ENCODE peak calls at places on chromosomes 11 and 22, in eight cellular contexts. J is CD8-positive, alpha-beta memory T cell; R is tibial nerve; Z is lower lobe of right lung; B is astrocyte; D is heart left ventricle; N is body of pancreas; O is MM.1S. Q is an unnamed sample.

GRCh38 chr11:119982517-119983239 is 155.2 kb downstream of the TRIM29 start:
- DNase-seq in J (no peak), R (no peak), Z (no peak), N (no peak), O (no peak), D (no peak), B (no peak), Q (no peak)

GRCh38 chr11:12086271-12087074 is 23.9 kb upstream of the MICAL2 start:
- DNase-seq in Z (no peak), R (no peak), O (no peak), J (no peak), B (peak), D (peak), N (peak), Q (no peak)

GRCh38 chr11:44823006-44823405 is 96.2 kb downstream of the TSPAN18 start:
- DNase-seq in D (no peak), R (no peak), J (no peak), O (no peak), Z (no peak), B (no peak), N (no peak), Q (no peak)

GRCh38 chr22:37259540-37260029 is 15.5 kb upstream of the RAC2 start:
- DNase-seq in R (no peak), Z (peak), J (no peak), B (peak), N (no peak), D (no peak), O (no peak), Q (no peak)

GRCh38 chr22:40332319-40332781 is 13.9 kb upstream of the ADSL start:
- DNase-seq in J (peak), N (no peak), Z (no peak), B (peak), D (no peak), R (no peak), O (no peak), Q (no peak)

GRCh38 chr22:28424427-28425080 is 255.1 kb downstream of the TTC28 start:
- DNase-seq in Z (no peak), N (no peak), D (no peak), J (no peak), O (no peak), R (no peak), B (peak), Q (no peak)

GRCh38 chr22:21666786-21667185 is 974 bp downstream of the PPIL2 start:
- DNase-seq in Z (no peak), J (no peak), B (no peak), O (no peak), R (no peak), N (no peak), D (no peak), Q (no peak)

GRCh38 chr11:30244255-30244654 is 13.4 kb downstream of the FSHB start:
- DNase-seq in O (no peak), N (no peak), J (no peak), B (peak), Z (no peak), R (no peak), D (no peak), Q (no peak)

GRCh38 chr11:69889400-69890372 is 70.5 kb upstream of the FGF3 start:
- DNase-seq in Z (no peak), D (no peak), B (no peak), O (no peak), R (no peak), N (no peak), J (no peak), Q (no peak)

GRCh38 chr11:32090774-32091370 is at the start of gene RCN1:
- DNase-seq in B (peak), D (peak), R (peak), O (peak), J (peak), N (peak), Z (peak), Q (no peak)

GRCh38 chr11:132586801-132587200 is 945.5 kb downstream of the OPCML start:
- DNase-seq in O (no peak), Z (no peak), B (peak), D (no peak), J (no peak), N (no peak), R (no peak), Q (no peak)

GRCh38 chr22:25120093-25120561 is 79.5 kb upstream of the CRYBB3 start:
- DNase-seq in R (no peak), D (peak), N (peak), J (no peak), Z (peak), B (no peak), O (no peak), Q (peak)

GRCh38 chr11:115672999-115673411 is 168.8 kb upstream of the CADM1 start:
- DNase-seq in J (no peak), Z (no peak), O (no peak), R (no peak), D (peak), N (peak), B (peak), Q (no peak)

GRCh38 chr11:126695293-126695692 is 305.3 kb downstream of the KIRREL3 start:
- DNase-seq in Z (no peak), B (no peak), N (no peak), R (no peak), J (no peak), O (no peak), D (no peak), Q (no peak)

GRCh38 chr11:107721207-107721606 is 9.4 kb upstream of the SLN start:
- DNase-seq in B (no peak), J (no peak), Z (no peak), O (no peak), D (no peak), R (no peak), N (no peak), Q (no peak)

GRCh38 chr11:86370922-86371614 is 3.6 kb upstream of the CCDC81 start:
- DNase-seq in J (no peak), B (peak), Z (no peak), N (peak), O (no peak), D (no peak), R (no peak), Q (no peak)

GRCh38 chr22:37483050-37483449 is 3.1 kb downstream of the MFNG start:
- DNase-seq in O (no peak), Z (no peak), D (no peak), N (no peak), R (no peak), B (no peak), J (no peak), Q (no peak)

GRCh38 chr11:76636826-76637460 is 33.6 kb downstream of the LRRC32 start:
- DNase-seq in J (no peak), Z (no peak), B (no peak), O (no peak), N (no peak), D (no peak), R (no peak), Q (no peak)
- H3K27ac ChIP-seq in J (no peak), Z (peak), B (no peak), O (no peak), N (no peak), D (peak), R (no peak), Q (no peak)

DNA sequence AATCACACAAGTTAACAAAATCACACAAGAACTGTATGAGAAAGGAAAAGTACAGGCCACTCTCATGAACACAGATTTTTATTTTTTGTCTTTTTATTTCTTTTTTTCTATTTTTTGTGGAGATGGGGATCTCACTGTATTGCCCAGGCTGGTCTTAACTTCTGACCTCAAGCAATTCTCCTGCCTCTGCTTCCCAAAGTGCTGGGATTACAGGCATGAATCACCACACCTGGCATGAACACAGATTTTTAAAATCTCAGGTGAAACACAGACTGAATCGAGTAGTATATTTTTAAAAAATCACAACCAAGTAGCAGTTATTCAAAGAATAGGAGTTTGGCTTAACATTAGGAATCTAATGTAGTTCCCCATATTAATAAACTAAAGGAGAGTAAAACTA is 18.3 kb downstream of the RNF169 start:
- DNase-seq in B (no peak), Z (no peak), O (no peak), N (no peak), J (no peak), D (no peak), R (no peak), Q (no peak)
- H3K27ac ChIP-seq in B (no peak), Z (no peak), O (no peak), N (no peak), J (no peak), D (no peak), R (no peak), Q (no peak)

DNA sequence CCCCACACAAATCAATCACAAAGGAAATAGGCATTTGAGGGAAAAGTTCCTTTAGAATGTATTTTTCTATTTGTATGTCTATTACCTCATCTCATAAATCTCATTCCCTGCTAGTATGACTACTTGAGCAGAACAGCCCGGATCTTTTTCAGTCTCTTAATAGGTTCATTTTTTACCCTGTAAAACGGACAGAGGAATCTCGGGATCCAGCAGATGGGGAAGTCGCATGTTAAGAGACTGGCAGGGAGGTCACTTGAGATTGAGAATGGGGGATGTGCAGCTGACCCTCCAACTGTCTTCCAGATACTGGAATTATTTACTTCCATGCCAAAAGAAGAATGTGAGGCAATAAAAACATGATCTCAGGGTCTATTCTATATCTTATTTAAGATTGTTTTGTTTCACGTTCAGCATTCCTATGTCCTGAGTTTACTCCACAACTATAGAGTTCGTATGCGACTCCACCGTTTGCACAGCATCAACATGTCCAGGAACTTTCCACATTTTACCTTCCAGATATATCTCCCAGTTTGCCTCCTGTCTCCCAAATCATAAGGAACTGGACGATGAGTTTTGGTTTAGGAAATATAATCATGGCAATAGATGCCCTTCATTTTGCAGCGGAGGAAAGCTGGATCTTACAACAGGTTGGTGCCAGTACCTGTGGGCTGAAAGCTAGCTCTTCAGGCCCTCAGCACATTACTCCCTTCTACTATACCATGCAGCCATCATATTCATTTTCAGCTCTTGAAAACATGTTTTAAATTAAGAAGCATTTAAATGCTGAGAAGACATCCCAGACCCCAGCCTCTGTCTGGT is 181.5 kb downstream of the MAML2 start:
- DNase-seq in O (no peak), Z (no peak), B (peak), J (no peak), D (no peak), N (no peak), R (no peak), Q (no peak)
- H3K27ac ChIP-seq in O (no peak), Z (no peak), B (peak), J (no peak), D (peak), N (no peak), R (no peak), Q (no peak)

GRCh38 chr11:121421149-121421906 is 30.8 kb upstream of the SORL1 start:
- DNase-seq in N (no peak), D (no peak), J (no peak), R (no peak), B (no peak), Z (no peak), O (no peak), Q (no peak)
- H3K27ac ChIP-seq in N (no peak), D (no peak), J (no peak), R (no peak), B (no peak), Z (no peak), O (no peak), Q (no peak)

GRCh38 chr11:72812968-72813739 is 1.1 kb upstream of the ATG16L2 start:
- DNase-seq in R (no peak), O (peak), D (no peak), J (peak), B (peak), Z (peak), N (peak), Q (no peak)
- H3K27ac ChIP-seq in R (peak), O (peak), D (peak), J (peak), B (peak), Z (peak), N (peak), Q (peak)

GRCh38 chr11:112227471-112227870 is 1.2 kb downstream of the PTS start:
- DNase-seq in O (no peak), D (no peak), B (no peak), J (no peak), Z (no peak), N (no peak), R (no peak), Q (no peak)
- H3K27ac ChIP-seq in O (no peak), D (peak), B (peak), J (no peak), Z (peak), N (no peak), R (peak), Q (no peak)

Q was measured in caudate nucleus.